ENCODE peak calls at places on chromosome X, in ten cellular contexts. A, X, R, J, Z, V, Q, T, P and G are unnamed samples.

GRCh38 chrX:45584717-45585116 is 384.0 kb upstream of the DIPK2B start:
- DNase-seq in X (no peak), P (no peak), J (no peak), Z (no peak), A (no peak), V (no peak), T (no peak), Q (no peak), R (no peak), G (no peak)

GRCh38 chrX:119105826-119106225 is 21.8 kb downstream of the KIAA1210 start:
- DNase-seq in X (no peak), P (peak), Z (no peak), J (no peak), Q (no peak), V (no peak), A (no peak), T (no peak), R (no peak), G (no peak)

GRCh38 chrX:108312938-108313337 is 125.3 kb downstream of the COL4A6 start:
- DNase-seq in R (no peak), J (peak), Q (no peak), Z (no peak), A (no peak), P (no peak), X (peak), T (peak), V (no peak), G (no peak)

GRCh38 chrX:58025979-58026378 is 115.7 kb upstream of the ZXDA start:
- DNase-seq in Z (peak), Q (no peak), P (no peak), A (no peak), R (peak), X (peak), J (peak), T (peak), V (peak), G (no peak)

GRCh38 chrX:40202456-40202855 is 104.7 kb upstream of the BCOR start:
- DNase-seq in P (no peak), T (no peak), V (peak), A (no peak), Z (no peak), J (no peak), Q (no peak), X (no peak), R (no peak), G (no peak)

GRCh38 chrX:3939967-3940610 is 226.6 kb upstream of the PRKX start:
- DNase-seq in X (no peak), A (no peak), J (peak), R (no peak), Q (no peak), T (peak), Z (no peak), P (peak), V (no peak), G (no peak)

GRCh38 chrX:45497290-45497689 is 296.6 kb upstream of the DIPK2B start:
- DNase-seq in J (no peak), X (no peak), V (no peak), A (no peak), Q (no peak), P (no peak), Z (no peak), R (no peak), T (no peak), G (no peak)

GRCh38 chrX:23493941-23494374 is 159.3 kb downstream of the PTCHD1 start:
- DNase-seq in T (no peak), X (peak), V (no peak), R (no peak), Z (no peak), J (peak), Q (no peak), A (no peak), P (no peak), G (no peak)

GRCh38 chrX:8981742-8982141 is 52.2 kb downstream of the FAM9B start:
- DNase-seq in X (no peak), A (no peak), R (no peak), Q (no peak), V (peak), Z (no peak), T (no peak), J (no peak), P (no peak), G (no peak)

GRCh38 chrX:106037835-106038473 is 573 bp downstream of the SERPINA7 start:
- DNase-seq in P (no peak), Q (no peak), R (no peak), X (no peak), J (no peak), A (no peak), V (no peak), T (no peak), Z (no peak), G (no peak)

GRCh38 chrX:47380268-47380667 is 9.9 kb downstream of the ZNF157 start:
- DNase-seq in V (peak), R (no peak), Z (peak), J (no peak), X (no peak), T (no peak), A (no peak), P (no peak), Q (peak), G (no peak)

GRCh38 chrX:123961268-123962005 is at the start of gene STAG2:
- DNase-seq in J (peak), X (peak), Q (peak), A (peak), T (peak), R (peak), V (peak), Z (peak), P (peak), G (peak)